ENCODE peak calls at places on chromosomes 16 and 17, in eight cellular contexts. One of them, this sample, is unnamed.

GRCh38 chr16:86722970-86723369 is 144.6 kb downstream of the FOXL1 start:
- DNase-seq in globus pallidus: no peak
- DNase-seq in HFF-Myc: no peak
- DNase-seq in thoracic aorta: no peak
- DNase-seq in effector memory CD4-positive, alpha-beta T cell: no peak
- DNase-seq in IMR-90: peak
- DNase-seq in activated CD4-positive, alpha-beta memory T cell treated with anti-CD3 and anti-CD28 coated beads for 36 hours: no peak
- DNase-seq in heart right ventricle: no peak
- DNase-seq in this sample: peak

GRCh38 chr16:86424968-86425367 is 85.4 kb upstream of the FOXF1 start:
- DNase-seq in globus pallidus: no peak
- DNase-seq in HFF-Myc: no peak
- DNase-seq in thoracic aorta: no peak
- DNase-seq in effector memory CD4-positive, alpha-beta T cell: no peak
- DNase-seq in IMR-90: no peak
- DNase-seq in activated CD4-positive, alpha-beta memory T cell treated with anti-CD3 and anti-CD28 coated beads for 36 hours: no peak
- DNase-seq in heart right ventricle: no peak
- DNase-seq in this sample: no peak

GRCh38 chr16:4160663-4161436 is 44.6 kb upstream of the ADCY9 start:
- DNase-seq in globus pallidus: no peak
- DNase-seq in HFF-Myc: no peak
- DNase-seq in thoracic aorta: no peak
- DNase-seq in effector memory CD4-positive, alpha-beta T cell: no peak
- DNase-seq in IMR-90: no peak
- DNase-seq in activated CD4-positive, alpha-beta memory T cell treated with anti-CD3 and anti-CD28 coated beads for 36 hours: no peak
- DNase-seq in heart right ventricle: no peak
- DNase-seq in this sample: peak

GRCh38 chr16:56328276-56329022 is 96.9 kb downstream of the AMFR start:
- DNase-seq in globus pallidus: no peak
- DNase-seq in HFF-Myc: no peak
- DNase-seq in thoracic aorta: no peak
- DNase-seq in effector memory CD4-positive, alpha-beta T cell: no peak
- DNase-seq in IMR-90: no peak
- DNase-seq in activated CD4-positive, alpha-beta memory T cell treated with anti-CD3 and anti-CD28 coated beads for 36 hours: no peak
- DNase-seq in heart right ventricle: no peak
- DNase-seq in this sample: no peak

GRCh38 chr17:76922084-76922483 is 53.9 kb downstream of the MGAT5B start:
- DNase-seq in globus pallidus: no peak
- DNase-seq in HFF-Myc: no peak
- DNase-seq in thoracic aorta: no peak
- DNase-seq in effector memory CD4-positive, alpha-beta T cell: no peak
- DNase-seq in IMR-90: no peak
- DNase-seq in activated CD4-positive, alpha-beta memory T cell treated with anti-CD3 and anti-CD28 coated beads for 36 hours: no peak
- DNase-seq in heart right ventricle: no peak
- DNase-seq in this sample: no peak

GRCh38 chr16:30710971-30711370 is 12.0 kb downstream of the SRCAP start:
- DNase-seq in globus pallidus: no peak
- DNase-seq in HFF-Myc: no peak
- DNase-seq in thoracic aorta: no peak
- DNase-seq in effector memory CD4-positive, alpha-beta T cell: no peak
- DNase-seq in IMR-90: peak
- DNase-seq in activated CD4-positive, alpha-beta memory T cell treated with anti-CD3 and anti-CD28 coated beads for 36 hours: no peak
- DNase-seq in heart right ventricle: no peak
- DNase-seq in this sample: no peak

GRCh38 chr17:41678907-41679739 is 9.6 kb upstream of the EIF1 start:
- DNase-seq in globus pallidus: no peak
- DNase-seq in HFF-Myc: peak
- DNase-seq in thoracic aorta: no peak
- DNase-seq in effector memory CD4-positive, alpha-beta T cell: peak
- DNase-seq in IMR-90: peak
- DNase-seq in activated CD4-positive, alpha-beta memory T cell treated with anti-CD3 and anti-CD28 coated beads for 36 hours: peak
- DNase-seq in heart right ventricle: peak
- DNase-seq in this sample: peak

GRCh38 chr16:74740795-74741304 is 33.8 kb downstream of the FA2H start:
- DNase-seq in globus pallidus: peak
- DNase-seq in HFF-Myc: no peak
- DNase-seq in thoracic aorta: no peak
- DNase-seq in effector memory CD4-positive, alpha-beta T cell: no peak
- DNase-seq in IMR-90: no peak
- DNase-seq in activated CD4-positive, alpha-beta memory T cell treated with anti-CD3 and anti-CD28 coated beads for 36 hours: no peak
- DNase-seq in heart right ventricle: no peak
- DNase-seq in this sample: no peak

GRCh38 chr17:58329808-58330543 is 1.4 kb upstream of the TSPOAP1 start:
- DNase-seq in globus pallidus: no peak
- DNase-seq in HFF-Myc: no peak
- DNase-seq in thoracic aorta: no peak
- DNase-seq in effector memory CD4-positive, alpha-beta T cell: no peak
- DNase-seq in IMR-90: no peak
- DNase-seq in activated CD4-positive, alpha-beta memory T cell treated with anti-CD3 and anti-CD28 coated beads for 36 hours: peak
- DNase-seq in heart right ventricle: no peak
- DNase-seq in this sample: no peak